ENCODE peak calls at places on chromosomes 6 and 20, in seven cellular contexts. S is suprapubic skin, W is K562, D is GM12878, P is SK-N-SH, M is A549, A is sigmoid colon. L is an unnamed sample.

GRCh38 chr6:15751721-15752350 is 89.0 kb upstream of the DTNBP1 start:
- DNase-seq in P (no peak), A (no peak), S (no peak), W (no peak), M (no peak), D (no peak), L (no peak)

GRCh38 chr20:57211949-57212889 is 54.2 kb downstream of the BMP7 start:
- DNase-seq in W (no peak), A (peak; percentile 91), P (no peak), M (peak; percentile 89), S (peak; percentile 83), D (no peak), L (peak; percentile 81)

GRCh38 chr6:112117554-112117953 is 30.2 kb downstream of the FAM229B start:
- DNase-seq in D (no peak), P (no peak), S (no peak), A (no peak), M (no peak), W (peak; percentile 22), L (no peak)

GRCh38 chr20:45470939-45471338 is 1.4 kb downstream of the WFDC2 start:
- DNase-seq in W (no peak), M (no peak), P (no peak), S (no peak), A (no peak), D (no peak), L (no peak)

GRCh38 chr6:125587624-125588023 is 161.8 kb upstream of the HEY2 start:
- DNase-seq in S (no peak), W (peak; percentile 38), A (no peak), P (no peak), M (no peak), D (no peak), L (no peak)

GRCh38 chr20:59078231-59078630 is 35.6 kb upstream of the PRELID3B start:
- DNase-seq in P (no peak), D (no peak), A (no peak), M (no peak), W (no peak), S (no peak), L (no peak)

GRCh38 chr6:75424610-75425548 is 68.7 kb downstream of the FILIP1 start:
- DNase-seq in S (no peak), W (no peak), M (no peak), A (no peak), P (no peak), D (no peak), L (no peak)

GRCh38 chr20:58174708-58175287 is 53.7 kb downstream of the ANKRD60 start:
- DNase-seq in A (peak; percentile 87), M (no peak), S (no peak), W (no peak), P (peak; percentile 60), D (no peak), L (no peak)

GRCh38 chr6:1554881-1555569 is 54.7 kb upstream of the FOXC1 start:
- DNase-seq in S (no peak), P (peak; percentile 77), D (no peak), M (peak; percentile 70), A (peak; percentile 86), W (no peak), L (peak; percentile 66)

GRCh38 chr6:46048646-46049297 is 33.1 kb upstream of the CLIC5 start:
- DNase-seq in D (no peak), W (no peak), M (no peak), A (no peak), P (no peak), S (no peak), L (no peak)

GRCh38 chr20:32474967-32475819 is 109.9 kb downstream of the NOL4L start:
- DNase-seq in A (peak; percentile 96), P (peak; percentile 59), W (peak; percentile 98), S (peak; percentile 92), M (peak; percentile 94), D (no peak), L (peak; percentile 91)

GRCh38 chr6:2275207-2275891 is 29.9 kb upstream of the GMDS start:
- DNase-seq in P (no peak), S (no peak), W (no peak), A (no peak), D (no peak), M (no peak), L (no peak)

GRCh38 chr6:111427341-111428116 is 55.5 kb downstream of the REV3L start:
- DNase-seq in M (no peak), W (no peak), S (no peak), A (no peak), D (peak; percentile 54), P (no peak), L (no peak)

GRCh38 chr20:36267605-36268500 is 31.6 kb downstream of the AAR2 start:
- DNase-seq in A (peak; percentile 50), W (no peak), P (no peak), M (no peak), D (no peak), S (no peak), L (no peak)

GRCh38 chr6:24484657-24485318 is 4.6 kb downstream of the GPLD1 start:
- DNase-seq in W (no peak), P (no peak), A (no peak), D (no peak), S (no peak), M (no peak), L (no peak)

GRCh38 chr6:128438311-128438916 is 82.0 kb downstream of the PTPRK start:
- DNase-seq in W (no peak), S (no peak), D (no peak), P (no peak), M (no peak), A (no peak), L (no peak)

GRCh38 chr20:34525342-34525708 is 9.1 kb downstream of the DYNLRB1 start:
- DNase-seq in M (no peak), A (no peak), S (no peak), W (no peak), P (no peak), D (no peak), L (no peak)

GRCh38 chr20:2671977-2672376 is 8.0 kb upstream of the IDH3B start:
- DNase-seq in S (no peak), P (no peak), A (peak; percentile 17), M (no peak), W (no peak), D (no peak), L (no peak)

GRCh38 chr6:67863346-67863745 is 771.7 kb upstream of the ADGRB3 start:
- DNase-seq in A (no peak), S (no peak), M (no peak), P (no peak), D (no peak), W (no peak), L (no peak)

GRCh38 chr6:158008894-158009891 is 27.5 kb downstream of the SYNJ2 start:
- DNase-seq in W (no peak), P (peak; percentile 86), A (peak; percentile 88), M (no peak), D (no peak), S (peak; percentile 85), L (no peak)

GRCh38 chr6:146410851-146411595 is 132.6 kb upstream of the RAB32 start:
- DNase-seq in D (no peak), S (no peak), P (no peak), M (no peak), W (no peak), A (no peak), L (no peak)

GRCh38 chr6:37218061-37218460 is 39.5 kb upstream of the TBC1D22B start:
- DNase-seq in W (no peak), P (no peak), D (no peak), A (no peak), S (no peak), M (no peak), L (peak; percentile 60)

GRCh38 chr6:23272536-23272935 is 703.2 kb downstream of the HDGFL1 start:
- DNase-seq in S (no peak), W (no peak), D (no peak), P (no peak), A (no peak), M (no peak), L (no peak)
- H3K9me3 ChIP-seq in S (no peaks in the 10 kb centered on the region), W (no peaks in the 10 kb centered on the region), D (no peaks in the 10 kb centered on the region), P (no peaks in the 10 kb centered on the region), A (no peaks in the 10 kb centered on the region), M (no peaks in the 10 kb centered on the region), L (no peaks in the 10 kb centered on the region)

GRCh38 chr6:109093732-109094131 is 914 bp downstream of the SESN1 start:
- DNase-seq in M (no peak), A (no peak), W (no peak), S (no peak), D (no peak), P (no peak), L (no peak)

GRCh38 chr6:109091314-109092009 is 3.2 kb downstream of the SESN1 start:
- DNase-seq in W (no peak), M (no peak), P (no peak), D (no peak), A (no peak), S (no peak), L (no peak)

GRCh38 chr6:109095036-109095820 is at the start of gene CEP57L1:
- DNase-seq in D (peak; percentile 88), W (peak; percentile 81), A (peak; percentile 99), P (peak; percentile 83), S (peak; percentile 97), M (peak; percentile 69), L (peak; percentile 99)

GRCh38 chr6:109094351-109095035 is at the start of gene SESN1:
- DNase-seq in S (peak; percentile 96), A (peak; percentile 97), M (peak; percentile 76), P (peak; percentile 97), D (peak; percentile 43), W (peak; percentile 95), L (peak; percentile 96)

DNA sequence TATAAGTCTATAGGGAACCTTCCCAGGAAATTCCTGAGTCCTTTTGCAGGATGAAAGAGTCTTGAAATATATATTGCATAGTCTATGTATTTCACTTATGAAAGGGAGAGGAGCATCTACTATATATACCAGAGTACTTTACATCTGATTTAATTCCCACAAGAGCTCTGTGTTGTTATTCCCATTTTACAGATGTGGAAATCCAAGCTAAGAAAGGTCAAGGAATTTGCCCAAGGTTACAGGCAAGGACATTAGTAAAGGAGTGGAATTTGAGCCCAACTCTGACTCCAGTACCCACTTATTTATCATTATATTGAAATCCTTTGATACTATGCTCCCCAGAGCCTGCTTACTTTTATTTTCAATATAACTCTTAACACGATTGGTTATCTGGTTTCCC is 2.6 kb downstream of the SESN1 start:
- DNase-seq in A (no peak), S (no peak), W (no peak), M (no peak), P (no peak), D (no peak), L (no peak)
- H3K4me3 ChIP-seq in A (peak overlapping the region; percentile 77), S (peak overlapping the region; percentile 69), W (peak overlapping the region; percentile 84), M (no peak overlapping the region), P (peak overlapping the region; percentile 96), D (peak overlapping the region; percentile 10), L (no peak overlapping the region)

GRCh38 chr6:8063762-8064637 is at the start of gene BLOC1S5:
- DNase-seq in W (peak; percentile 95), A (peak; percentile 98), D (peak; percentile 85), P (peak; percentile 94), S (peak; percentile 97), M (peak; percentile 41), L (peak; percentile 99)
- TF ChIP-seq EP300 in W (peak; percentile 27), A (no peak), D (no peak), P (peak; percentile 55), S (no peak), M (no peak), L (no peak)

GRCh38 chr20:531608-532007 is 12.0 kb downstream of the CSNK2A1 start:
- DNase-seq in D (no peak), P (no peak), S (no peak), M (no peak), A (no peak), W (no peak), L (no peak)

GRCh38 chr20:527571-527886 is 16.1 kb downstream of the CSNK2A1 start:
- DNase-seq in D (no peak), A (no peak), S (no peak), W (no peak), M (no peak), P (no peak), L (no peak)

GRCh38 chr20:532530-532929 is 11.1 kb downstream of the CSNK2A1 start:
- DNase-seq in P (no peak), D (no peak), M (no peak), S (no peak), A (no peak), W (no peak), L (no peak)

GRCh38 chr20:528923-529594 is 14.5 kb downstream of the CSNK2A1 start:
- DNase-seq in P (no peak), A (no peak), S (no peak), D (no peak), M (peak; percentile 58), W (no peak), L (no peak)
- H3K9me3 ChIP-seq in P (peaks cover 9% of the 10 kb centered on the region), A (peaks cover 6% of the 10 kb centered on the region), S (no peaks in the 10 kb centered on the region), D (peaks cover 11% of the 10 kb centered on the region), M (no peaks in the 10 kb centered on the region), W (no peaks in the 10 kb centered on the region), L (no peaks in the 10 kb centered on the region)

L was measured in upper lobe of left lung.